ENCODE peak calls at places on chromosomes 4 and X, in eight cellular contexts. E, N, H, U, Y, B, I and R are unnamed samples.

GRCh38 chr4:140719022-140719421 is 37.2 kb downstream of the TBC1D9 start:
- DNase-seq in Y (peak; percentile 68), I (no peak), E (no peak), N (no peak), H (no peak), U (no peak), B (no peak), R (no peak)

GRCh38 chr4:7761720-7762119 is 177.9 kb downstream of the AFAP1 start:
- DNase-seq in U (peak; percentile 90), I (peak; percentile 65), E (peak; percentile 22), B (peak; percentile 84), H (peak; percentile 83), N (no peak), Y (peak; percentile 34), R (peak; percentile 71)

GRCh38 chr4:157045507-157046127 is 30.3 kb upstream of the GLRB start:
- DNase-seq in E (peak; percentile 62), B (no peak), Y (peak; percentile 63), U (peak; percentile 43), N (no peak), H (no peak), I (no peak), R (no peak)

GRCh38 chrX:115177941-115178340 is 11.3 kb upstream of the RBMXL3 start:
- DNase-seq in U (no peak), I (no peak), Y (peak; percentile 6), B (no peak), E (no peak), N (no peak), H (no peak), R (no peak)

GRCh38 chr4:7744131-7744804 is 195.4 kb downstream of the AFAP1 start:
- DNase-seq in E (no peak), N (no peak), B (no peak), I (no peak), Y (no peak), U (no peak), H (no peak), R (no peak)

GRCh38 chrX:13747836-13748235 is 13.3 kb downstream of the OFD1 start:
- DNase-seq in B (peak; percentile 29), Y (peak; percentile 42), I (peak; percentile 40), H (no peak), N (no peak), U (no peak), E (peak; percentile 53), R (peak; percentile 53)

GRCh38 chrX:80285131-80285773 is 135.0 kb upstream of the TENT5D start:
- DNase-seq in N (no peak), H (no peak), B (no peak), E (no peak), Y (no peak), U (no peak), I (peak; percentile 38), R (peak; percentile 1)

GRCh38 chrX:136251042-136251991 is at the start of gene MAP7D3:
- DNase-seq in I (peak; percentile 57), H (peak; percentile 33), N (peak; percentile 87), U (peak; percentile 87), E (no peak), B (peak; percentile 52), Y (no peak), R (peak; percentile 70)

GRCh38 chr4:99536148-99536728 is 25.4 kb downstream of the C4orf17 start:
- DNase-seq in H (no peak), N (no peak), E (no peak), I (no peak), Y (no peak), B (no peak), U (no peak), R (no peak)

GRCh38 chr4:185895351-185895750 is 83.4 kb upstream of the SORBS2 start:
- DNase-seq in E (no peak), B (no peak), U (no peak), N (no peak), H (no peak), I (no peak), Y (no peak), R (no peak)

GRCh38 chr4:8297691-8298485 is 28.3 kb downstream of the HTRA3 start:
- DNase-seq in N (no peak), Y (no peak), E (no peak), I (no peak), B (peak; percentile 14), H (peak; percentile 24), U (no peak), R (no peak)

GRCh38 chrX:439719-440118 is 53.0 kb upstream of the PPP2R3B start:
- DNase-seq in E (no peak), N (no peak), I (no peak), B (no peak), Y (no peak), U (peak; percentile 6), H (no peak), R (no peak)

GRCh38 chr4:1834047-1834769 is 21.7 kb downstream of the LETM1 start:
- DNase-seq in I (no peak), B (no peak), Y (no peak), U (peak; percentile 92), N (no peak), H (no peak), E (no peak), R (no peak)

GRCh38 chrX:47562615-47563243 is 1.7 kb downstream of the ARAF start:
- DNase-seq in E (no peak), U (no peak), I (no peak), N (no peak), B (no peak), H (no peak), Y (no peak), R (peak; percentile 57)

GRCh38 chr4:55931833-55932232 is 16.9 kb upstream of the CEP135 start:
- DNase-seq in Y (peak; percentile 41), N (no peak), B (no peak), E (no peak), I (no peak), U (no peak), H (no peak), R (no peak)

GRCh38 chr4:73021634-73022033 is 47.9 kb downstream of the COX18 start:
- DNase-seq in N (no peak), H (no peak), B (no peak), U (peak; percentile 46), Y (peak; percentile 33), E (peak; percentile 52), I (no peak), R (peak; percentile 8)

GRCh38 chr4:94974773-94975172 is 217.0 kb downstream of the BMPR1B start:
- DNase-seq in I (no peak), B (no peak), N (no peak), Y (peak; percentile 67), U (no peak), H (no peak), E (peak; percentile 63), R (no peak)

GRCh38 chr4:99927566-99927965 is 18.9 kb downstream of the DNAJB14 start:
- DNase-seq in E (no peak), Y (no peak), N (no peak), U (no peak), H (no peak), B (no peak), I (no peak), R (no peak)

GRCh38 chrX:153635788-153636668 is 11.0 kb upstream of the DUSP9 start:
- DNase-seq in B (no peak), N (no peak), U (no peak), H (peak; percentile 32), E (no peak), Y (no peak), I (no peak), R (peak; percentile 49)

GRCh38 chrX:26848511-26848910 is 614.6 kb downstream of the PPP4R3C start:
- DNase-seq in E (no peak), Y (peak; percentile 1), I (no peak), H (no peak), B (no peak), N (no peak), U (no peak), R (no peak)

GRCh38 chrX:26851981-26852380 is 611.2 kb downstream of the PPP4R3C start:
- DNase-seq in E (no peak), Y (no peak), H (no peak), I (no peak), N (no peak), B (no peak), U (no peak), R (no peak)
- TF ChIP-seq CTCF in E (no peak), Y (peak; percentile 15), H (no peak), I (no peak), N (peak; percentile 19), B (peak; percentile 20), U (peak; percentile 7), R (no peak)

DNA sequence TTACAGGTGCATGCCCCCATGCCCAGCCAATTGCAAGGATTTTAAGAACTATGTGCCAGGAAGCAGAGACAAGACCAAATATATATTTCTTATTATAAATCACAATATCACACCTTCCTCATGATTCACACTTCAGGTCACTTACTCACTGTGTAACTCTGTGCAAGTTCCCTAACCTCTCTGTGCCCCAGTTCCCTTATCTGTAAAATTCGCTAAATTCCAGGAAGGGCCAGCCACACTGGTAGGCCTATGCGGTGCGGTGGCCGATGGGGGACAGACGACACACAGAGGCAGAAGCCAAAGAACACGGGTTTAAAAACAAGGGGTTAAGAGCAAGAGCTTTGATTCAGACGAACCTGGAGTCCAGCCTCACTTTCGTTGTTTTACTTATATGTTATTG is 2.8 kb downstream of the TRIM2 start:
- DNase-seq in Y (no peak), U (no peak), E (no peak), N (no peak), B (no peak), H (no peak), I (peak; percentile 42), R (peak; percentile 55)
- TF ChIP-seq CTCF in Y (no peak), U (no peak), E (no peak), N (no peak), B (no peak), H (no peak), I (no peak), R (no peak)

DNA sequence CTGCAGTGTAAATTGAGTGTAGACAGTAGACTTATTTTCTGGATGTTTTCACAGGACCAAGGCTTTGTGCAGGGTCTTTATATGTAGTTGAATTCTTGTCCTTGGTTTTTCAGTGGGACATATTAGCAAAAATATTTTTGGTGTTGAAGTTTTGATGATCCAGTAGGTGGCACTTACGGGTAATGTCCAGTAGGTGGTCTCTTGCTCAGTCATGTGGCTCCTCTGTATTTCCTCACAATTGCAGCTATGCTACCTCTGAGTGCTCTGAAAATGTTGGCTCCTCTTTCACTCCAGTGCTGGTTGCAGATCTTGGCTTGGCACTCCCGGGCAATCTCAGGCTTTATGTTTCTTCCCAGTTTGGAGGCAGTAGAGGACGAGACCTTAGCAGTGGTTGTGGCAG is 419.8 kb upstream of the AMOT start:
- DNase-seq in N (no peak), H (no peak), I (no peak), U (no peak), Y (no peak), E (no peak), B (no peak), R (no peak)
- TF ChIP-seq CTCF in N (no peak), H (no peak), I (no peak), U (no peak), Y (no peak), E (no peak), B (no peak), R (no peak)

DNA sequence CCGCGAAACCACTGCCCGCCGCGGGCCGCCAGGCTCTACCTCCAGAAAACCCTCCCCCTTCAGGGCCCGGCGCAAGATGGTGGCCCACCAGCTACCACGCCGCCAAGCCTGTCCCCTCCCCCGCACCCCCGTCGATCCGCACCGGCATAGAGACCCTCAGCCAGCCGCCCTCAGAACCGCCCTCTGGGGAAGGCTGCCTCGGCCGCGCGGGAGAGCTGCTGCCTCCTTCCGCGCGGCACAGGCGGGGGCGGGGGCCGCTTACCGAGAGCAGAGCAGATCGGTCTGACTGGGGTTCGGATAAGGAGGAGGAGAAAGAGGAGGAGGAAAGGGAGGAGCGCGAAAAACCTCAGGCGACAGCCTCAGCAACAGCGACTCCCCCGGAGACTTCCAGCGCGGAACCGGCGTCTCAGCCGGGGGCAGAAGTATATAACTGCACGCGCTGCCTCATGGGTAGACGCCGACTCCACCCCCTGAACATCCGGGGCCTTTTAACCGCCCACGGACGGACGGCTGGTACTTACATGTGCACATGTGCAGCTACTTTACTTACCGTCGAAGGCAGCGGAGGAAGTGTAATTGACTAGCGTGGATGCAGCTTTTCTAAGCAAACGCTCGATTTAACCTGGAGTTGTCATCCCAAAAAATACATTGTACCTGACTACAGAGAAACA is at the start of gene ZNF280C:
- DNase-seq in Y (peak; percentile 87), B (peak; percentile 77), N (peak; percentile 95), H (peak; percentile 87), I (peak; percentile 87), E (peak; percentile 74), U (peak; percentile 87), R (peak; percentile 97)
- TF ChIP-seq CTCF in Y (no peak), B (peak; percentile 13), N (peak; percentile 36), H (peak; percentile 16), I (no peak), E (peak; percentile 39), U (peak; percentile 13), R (no peak)